ENCODE peak calls at places on chromosomes 5 and 9, in seven cellular contexts. One of them, this sample, is unnamed.

GRCh38 chr9:15277400-15278137 is 29.4 kb downstream of the TTC39B start:
- DNase-seq in HEK293T: no peak
- DNase-seq in activated CD4-positive, alpha-beta memory T cell treated with anti-CD3 and anti-CD28 coated beads, Interleukin-2, amount 10 ng/mL, durations not matched to agents 7 days and 5 days: no peak
- DNase-seq in H7: no peak
- DNase-seq in naive thymus-derived CD4-positive, alpha-beta T cell: peak
- DNase-seq in activated T-cell treated with anti-CD3 and anti-CD28 coated beads for 48 hours: no peak
- DNase-seq in ovary: no peak
- DNase-seq in this sample: peak

GRCh38 chr9:114093031-114093471 is 6.0 kb downstream of the KIF12 start:
- DNase-seq in naive thymus-derived CD4-positive, alpha-beta T cell: no peak
- DNase-seq in activated T-cell treated with anti-CD3 and anti-CD28 coated beads for 48 hours: no peak
- DNase-seq in HEK293T: no peak
- DNase-seq in H7: no peak
- DNase-seq in activated CD4-positive, alpha-beta memory T cell treated with anti-CD3 and anti-CD28 coated beads, Interleukin-2, amount 10 ng/mL, durations not matched to agents 7 days and 5 days: no peak
- DNase-seq in ovary: no peak
- DNase-seq in this sample: no peak

GRCh38 chr5:100904259-100904822 is 1.3 kb upstream of the ST8SIA4 start:
- DNase-seq in naive thymus-derived CD4-positive, alpha-beta T cell: peak
- DNase-seq in HEK293T: peak
- DNase-seq in ovary: no peak
- DNase-seq in activated CD4-positive, alpha-beta memory T cell treated with anti-CD3 and anti-CD28 coated beads, Interleukin-2, amount 10 ng/mL, durations not matched to agents 7 days and 5 days: peak
- DNase-seq in H7: no peak
- DNase-seq in activated T-cell treated with anti-CD3 and anti-CD28 coated beads for 48 hours: peak
- DNase-seq in this sample: no peak

GRCh38 chr5:171521219-171521633 is 101.8 kb downstream of the FGF18 start:
- DNase-seq in activated CD4-positive, alpha-beta memory T cell treated with anti-CD3 and anti-CD28 coated beads, Interleukin-2, amount 10 ng/mL, durations not matched to agents 7 days and 5 days: no peak
- DNase-seq in naive thymus-derived CD4-positive, alpha-beta T cell: no peak
- DNase-seq in activated T-cell treated with anti-CD3 and anti-CD28 coated beads for 48 hours: no peak
- DNase-seq in H7: peak
- DNase-seq in ovary: peak
- DNase-seq in HEK293T: no peak
- DNase-seq in this sample: peak

GRCh38 chr5:147040856-147041255 is 162.3 kb upstream of the PPP2R2B start:
- DNase-seq in ovary: no peak
- DNase-seq in activated T-cell treated with anti-CD3 and anti-CD28 coated beads for 48 hours: no peak
- DNase-seq in H7: no peak
- DNase-seq in activated CD4-positive, alpha-beta memory T cell treated with anti-CD3 and anti-CD28 coated beads, Interleukin-2, amount 10 ng/mL, durations not matched to agents 7 days and 5 days: no peak
- DNase-seq in naive thymus-derived CD4-positive, alpha-beta T cell: no peak
- DNase-seq in HEK293T: no peak
- DNase-seq in this sample: no peak

GRCh38 chr9:135334953-135335460 is 144.6 kb upstream of the PPP1R26 start:
- DNase-seq in naive thymus-derived CD4-positive, alpha-beta T cell: no peak
- DNase-seq in activated CD4-positive, alpha-beta memory T cell treated with anti-CD3 and anti-CD28 coated beads, Interleukin-2, amount 10 ng/mL, durations not matched to agents 7 days and 5 days: peak
- DNase-seq in HEK293T: no peak
- DNase-seq in activated T-cell treated with anti-CD3 and anti-CD28 coated beads for 48 hours: no peak
- DNase-seq in ovary: no peak
- DNase-seq in H7: peak
- DNase-seq in this sample: no peak

GRCh38 chr5:5885782-5886181 is 463.3 kb downstream of the ICE1 start:
- DNase-seq in activated CD4-positive, alpha-beta memory T cell treated with anti-CD3 and anti-CD28 coated beads, Interleukin-2, amount 10 ng/mL, durations not matched to agents 7 days and 5 days: no peak
- DNase-seq in activated T-cell treated with anti-CD3 and anti-CD28 coated beads for 48 hours: no peak
- DNase-seq in naive thymus-derived CD4-positive, alpha-beta T cell: no peak
- DNase-seq in H7: no peak
- DNase-seq in HEK293T: no peak
- DNase-seq in ovary: no peak
- DNase-seq in this sample: no peak

GRCh38 chr5:38827525-38827924 is 18.3 kb upstream of the OSMR start:
- DNase-seq in naive thymus-derived CD4-positive, alpha-beta T cell: no peak
- DNase-seq in activated T-cell treated with anti-CD3 and anti-CD28 coated beads for 48 hours: no peak
- DNase-seq in ovary: no peak
- DNase-seq in activated CD4-positive, alpha-beta memory T cell treated with anti-CD3 and anti-CD28 coated beads, Interleukin-2, amount 10 ng/mL, durations not matched to agents 7 days and 5 days: no peak
- DNase-seq in HEK293T: no peak
- DNase-seq in H7: no peak
- DNase-seq in this sample: peak

GRCh38 chr5:177403194-177403825 is 2.8 kb upstream of the PFN3 start:
- DNase-seq in naive thymus-derived CD4-positive, alpha-beta T cell: peak
- DNase-seq in activated CD4-positive, alpha-beta memory T cell treated with anti-CD3 and anti-CD28 coated beads, Interleukin-2, amount 10 ng/mL, durations not matched to agents 7 days and 5 days: peak
- DNase-seq in ovary: no peak
- DNase-seq in activated T-cell treated with anti-CD3 and anti-CD28 coated beads for 48 hours: peak
- DNase-seq in HEK293T: peak
- DNase-seq in H7: peak
- DNase-seq in this sample: peak

GRCh38 chr9:116646661-116647514 is 40.2 kb upstream of the TRIM32 start:
- DNase-seq in activated CD4-positive, alpha-beta memory T cell treated with anti-CD3 and anti-CD28 coated beads, Interleukin-2, amount 10 ng/mL, durations not matched to agents 7 days and 5 days: no peak
- DNase-seq in HEK293T: peak
- DNase-seq in activated T-cell treated with anti-CD3 and anti-CD28 coated beads for 48 hours: no peak
- DNase-seq in ovary: no peak
- DNase-seq in H7: peak
- DNase-seq in naive thymus-derived CD4-positive, alpha-beta T cell: no peak
- DNase-seq in this sample: no peak

GRCh38 chr5:17005087-17005828 is 69.2 kb upstream of the MYO10 start:
- DNase-seq in HEK293T: no peak
- DNase-seq in naive thymus-derived CD4-positive, alpha-beta T cell: no peak
- DNase-seq in ovary: no peak
- DNase-seq in activated T-cell treated with anti-CD3 and anti-CD28 coated beads for 48 hours: no peak
- DNase-seq in H7: no peak
- DNase-seq in activated CD4-positive, alpha-beta memory T cell treated with anti-CD3 and anti-CD28 coated beads, Interleukin-2, amount 10 ng/mL, durations not matched to agents 7 days and 5 days: no peak
- DNase-seq in this sample: no peak

GRCh38 chr9:9117866-9118265 is 1318.3 kb upstream of the DMAC1 start:
- DNase-seq in HEK293T: no peak
- DNase-seq in ovary: no peak
- DNase-seq in activated CD4-positive, alpha-beta memory T cell treated with anti-CD3 and anti-CD28 coated beads, Interleukin-2, amount 10 ng/mL, durations not matched to agents 7 days and 5 days: no peak
- DNase-seq in H7: no peak
- DNase-seq in activated T-cell treated with anti-CD3 and anti-CD28 coated beads for 48 hours: no peak
- DNase-seq in naive thymus-derived CD4-positive, alpha-beta T cell: no peak
- DNase-seq in this sample: no peak

GRCh38 chr5:9194509-9194908 is 351.4 kb downstream of the SEMA5A start:
- DNase-seq in activated CD4-positive, alpha-beta memory T cell treated with anti-CD3 and anti-CD28 coated beads, Interleukin-2, amount 10 ng/mL, durations not matched to agents 7 days and 5 days: no peak
- DNase-seq in H7: no peak
- DNase-seq in naive thymus-derived CD4-positive, alpha-beta T cell: no peak
- DNase-seq in HEK293T: no peak
- DNase-seq in activated T-cell treated with anti-CD3 and anti-CD28 coated beads for 48 hours: no peak
- DNase-seq in ovary: no peak
- DNase-seq in this sample: no peak

GRCh38 chr5:68368686-68369359 is 153.3 kb downstream of the PIK3R1 start:
- DNase-seq in H7: no peak
- DNase-seq in HEK293T: no peak
- DNase-seq in naive thymus-derived CD4-positive, alpha-beta T cell: peak
- DNase-seq in ovary: no peak
- DNase-seq in activated T-cell treated with anti-CD3 and anti-CD28 coated beads for 48 hours: no peak
- DNase-seq in activated CD4-positive, alpha-beta memory T cell treated with anti-CD3 and anti-CD28 coated beads, Interleukin-2, amount 10 ng/mL, durations not matched to agents 7 days and 5 days: no peak
- DNase-seq in this sample: no peak